ENCODE peak calls at places on chromosome 22, in eight cellular contexts. Q is A549; J is effector memory CD4-positive, alpha-beta T cell; T is upper lobe of right lung; G is Peyer's patch; P is osteoblast; K is psoas muscle; Y is stomach. B is an unnamed sample.

GRCh38 chr22:35231585-35232084 is 25.7 kb upstream of the HMGXB4 start:
- DNase-seq in Q (peak; percentile 31), J (peak; percentile 39), T (peak; percentile 81), G (peak; percentile 79), P (peak; percentile 61), K (no peak), Y (peak; percentile 72), B (peak; percentile 81)

GRCh38 chr22:50260434-50260800 is 1.1 kb downstream of the MAPK12 start:
- DNase-seq in Q (no peak), J (no peak), T (no peak), G (no peak), P (peak; percentile 93), K (no peak), Y (no peak), B (no peak)

GRCh38 chr22:35299217-35299716 is 427 bp upstream of the TOM1 start:
- DNase-seq in Q (no peak), J (no peak), T (no peak), G (peak; percentile 58), P (peak; percentile 84), K (no peak), Y (no peak), B (peak; percentile 34)

GRCh38 chr22:37274380-37274862 is 7.9 kb upstream of the CYTH4 start:
- DNase-seq in Q (no peak), J (no peak), T (peak; percentile 83), G (peak; percentile 66), P (no peak), K (peak; percentile 69), Y (peak; percentile 31), B (no peak)

GRCh38 chr22:44783581-44783980 is 31.2 kb downstream of the ARHGAP8 start:
- DNase-seq in Q (no peak), J (no peak), T (no peak), G (no peak), P (peak; percentile 21), K (no peak), Y (no peak), B (no peak)

GRCh38 chr22:24758164-24758799 is 16.2 kb downstream of the PIWIL3 start:
- DNase-seq in Q (peak; percentile 14), J (no peak), T (no peak), G (peak; percentile 84), P (peak; percentile 85), K (no peak), Y (peak; percentile 63), B (peak; percentile 75)

GRCh38 chr22:27885977-27886842 is 32.8 kb downstream of the PITPNB start:
- DNase-seq in Q (peak; percentile 44), J (peak; percentile 19), T (no peak), G (peak; percentile 74), P (peak; percentile 92), K (no peak), Y (peak; percentile 51), B (peak; percentile 85)

GRCh38 chr22:27283714-27284113 is 517.8 kb downstream of the MN1 start:
- DNase-seq in Q (no peak), J (no peak), T (no peak), G (no peak), P (no peak), K (no peak), Y (no peak), B (no peak)

GRCh38 chr22:30843245-30843644 is 125.3 kb downstream of the MORC2 start:
- DNase-seq in Q (no peak), J (no peak), T (peak; percentile 3), G (no peak), P (no peak), K (no peak), Y (peak; percentile 8), B (no peak)

GRCh38 chr22:24894998-24895397 is 51.5 kb downstream of the LHFPL7 start:
- DNase-seq in Q (peak; percentile 28), J (no peak), T (peak; percentile 79), G (peak; percentile 77), P (no peak), K (peak; percentile 76), Y (peak; percentile 88), B (peak; percentile 90)

GRCh38 chr22:23903328-23903971 is 9.3 kb downstream of the MIF start:
- DNase-seq in Q (no peak), J (no peak), T (no peak), G (no peak), P (no peak), K (no peak), Y (no peak), B (no peak)

GRCh38 chr22:30752771-30753170 is 58.1 kb downstream of the OSBP2 start:
- DNase-seq in Q (no peak), J (no peak), T (no peak), G (no peak), P (no peak), K (no peak), Y (no peak), B (no peak)

GRCh38 chr22:49897015-49897684 is 21.1 kb downstream of the ALG12 start:
- DNase-seq in Q (no peak), J (no peak), T (no peak), G (no peak), P (no peak), K (no peak), Y (no peak), B (no peak)

GRCh38 chr22:32080904-32081303 is 37.8 kb downstream of the SLC5A1 start:
- DNase-seq in Q (peak; percentile 39), J (peak; percentile 3), T (no peak), G (no peak), P (peak; percentile 73), K (no peak), Y (peak; percentile 45), B (peak; percentile 83)

GRCh38 chr22:43592470-43592869 is 180.7 kb downstream of the MPPED1 start:
- DNase-seq in Q (no peak), J (no peak), T (no peak), G (no peak), P (no peak), K (no peak), Y (no peak), B (no peak)

GRCh38 chr22:37193629-37194191 is 5.7 kb upstream of the C1QTNF6 start:
- DNase-seq in Q (no peak), J (no peak), T (no peak), G (peak; percentile 50), P (peak; percentile 41), K (peak; percentile 4), Y (no peak), B (peak; percentile 58)

GRCh38 chr22:42086051-42086450 is 4.5 kb downstream of the NDUFA6 start:
- DNase-seq in Q (no peak), J (no peak), T (no peak), G (no peak), P (no peak), K (no peak), Y (no peak), B (no peak)

GRCh38 chr22:25881353-25881752 is 139.4 kb downstream of the MYO18B start:
- DNase-seq in Q (no peak), J (no peak), T (no peak), G (no peak), P (no peak), K (no peak), Y (no peak), B (no peak)

GRCh38 chr22:44299124-44299523 is 13.6 kb downstream of the SHISAL1 start:
- DNase-seq in Q (no peak), J (no peak), T (no peak), G (no peak), P (no peak), K (no peak), Y (no peak), B (no peak)

GRCh38 chr22:17118342-17118741 is 2.8 kb downstream of the TMEM121B start:
- DNase-seq in Q (no peak), J (no peak), T (no peak), G (no peak), P (peak; percentile 74), K (no peak), Y (no peak), B (no peak)
- H3K4me3 ChIP-seq in Q (no peak overlapping the region), J (no peak overlapping the region), T (no peak overlapping the region), G (no peak overlapping the region), P (no peak overlapping the region), K (no peak overlapping the region), Y (no peak overlapping the region), B (no peak overlapping the region)

GRCh38 chr22:21837184-21837979 is 30.1 kb downstream of the MAPK1 start:
- DNase-seq in Q (peak; percentile 9), J (no peak), T (no peak), G (no peak), P (peak; percentile 92), K (no peak), Y (no peak), B (peak; percentile 77)
- H3K4me3 ChIP-seq in Q (no peak overlapping the region), J (no peak overlapping the region), T (no peak overlapping the region), G (no peak overlapping the region), P (peak overlapping the region; percentile 35), K (no peak overlapping the region), Y (no peak overlapping the region), B (no peak overlapping the region)

GRCh38 chr22:40805699-40806203 is 13.4 kb downstream of the SLC25A17 start:
- DNase-seq in Q (no peak), J (no peak), T (no peak), G (no peak), P (no peak), K (no peak), Y (no peak), B (no peak)

GRCh38 chr22:40806711-40807110 is 12.4 kb downstream of the SLC25A17 start:
- DNase-seq in Q (no peak), J (no peak), T (no peak), G (no peak), P (no peak), K (no peak), Y (no peak), B (no peak)

GRCh38 chr22:40803292-40803691 is 15.9 kb downstream of the SLC25A17 start:
- DNase-seq in Q (no peak), J (no peak), T (no peak), G (no peak), P (peak; percentile 69), K (no peak), Y (no peak), B (no peak)

GRCh38 chr22:40808018-40808841 is 10.9 kb downstream of the SLC25A17 start:
- DNase-seq in Q (no peak), J (no peak), T (no peak), G (no peak), P (peak; percentile 66), K (no peak), Y (no peak), B (peak; percentile 52)

GRCh38 chr22:40805239-40805638 is 13.9 kb downstream of the SLC25A17 start:
- DNase-seq in Q (no peak), J (no peak), T (no peak), G (no peak), P (peak; percentile 38), K (no peak), Y (no peak), B (no peak)
- H3K4me3 ChIP-seq in Q (no peak overlapping the region), J (no peak overlapping the region), T (no peak overlapping the region), G (no peak overlapping the region), P (no peak overlapping the region), K (no peak overlapping the region), Y (no peak overlapping the region), B (no peak overlapping the region)

GRCh38 chr22:45972868-45973212 is 4.1 kb downstream of the WNT7B start:
- DNase-seq in Q (no peak), J (no peak), T (no peak), G (no peak), P (peak; percentile 80), K (no peak), Y (no peak), B (no peak)

GRCh38 chr22:45970709-45971388 is 6.1 kb downstream of the WNT7B start:
- DNase-seq in Q (no peak), J (no peak), T (no peak), G (no peak), P (peak; percentile 90), K (no peak), Y (no peak), B (peak; percentile 22)

GRCh38 chr22:45972091-45972867 is 4.7 kb downstream of the WNT7B start:
- DNase-seq in Q (no peak), J (no peak), T (no peak), G (no peak), P (peak; percentile 93), K (no peak), Y (no peak), B (no peak)

GRCh38 chr22:45969801-45970464 is 7.0 kb downstream of the WNT7B start:
- DNase-seq in Q (no peak), J (no peak), T (no peak), G (no peak), P (peak; percentile 92), K (no peak), Y (no peak), B (no peak)

GRCh38 chr22:45971389-45972028 is 5.5 kb downstream of the WNT7B start:
- DNase-seq in Q (no peak), J (no peak), T (no peak), G (no peak), P (peak; percentile 89), K (no peak), Y (no peak), B (no peak)
- H3K4me3 ChIP-seq in Q (no peak overlapping the region), J (no peak overlapping the region), T (no peak overlapping the region), G (no peak overlapping the region), P (peak overlapping the region; percentile 62), K (peak overlapping the region; percentile 50), Y (peak overlapping the region; percentile 19), B (peak overlapping the region; percentile 30)

B was measured in choroid plexus epithelial cell.